ENCODE peak calls at places on chromosomes 7 and 10, in six cellular contexts. One of them, this sample, is unnamed.

GRCh38 chr7:54080971-54081370 is 461.2 kb upstream of the VSTM2A start:
- DNase-seq in cardiac muscle cell: no peak
- DNase-seq in IMR-90: no peak
- DNase-seq in stomach: no peak
- DNase-seq in adrenal gland: no peak
- DNase-seq in heart right ventricle: no peak
- DNase-seq in this sample: no peak

GRCh38 chr7:42175834-42176745 is 60.9 kb downstream of the GLI3 start:
- DNase-seq in cardiac muscle cell: no peak
- DNase-seq in IMR-90: no peak
- DNase-seq in stomach: no peak
- DNase-seq in adrenal gland: no peak
- DNase-seq in heart right ventricle: no peak
- DNase-seq in this sample: no peak

GRCh38 chr7:150755473-150756099 is 18.4 kb downstream of the GIMAP5 start:
- DNase-seq in cardiac muscle cell: no peak
- DNase-seq in IMR-90: no peak
- DNase-seq in stomach: no peak
- DNase-seq in adrenal gland: no peak
- DNase-seq in heart right ventricle: peak; percentile 60
- DNase-seq in this sample: no peak

GRCh38 chr7:129493555-129493954 is 8.8 kb upstream of the SMKR1 start:
- DNase-seq in cardiac muscle cell: no peak
- DNase-seq in IMR-90: peak; percentile 33
- DNase-seq in stomach: no peak
- DNase-seq in adrenal gland: no peak
- DNase-seq in heart right ventricle: no peak
- DNase-seq in this sample: no peak

GRCh38 chr7:601573-602340 is 82.1 kb upstream of the PDGFA start:
- DNase-seq in cardiac muscle cell: no peak
- DNase-seq in IMR-90: peak; percentile 19
- DNase-seq in stomach: peak; percentile 49
- DNase-seq in adrenal gland: peak; percentile 36
- DNase-seq in heart right ventricle: peak; percentile 66
- DNase-seq in this sample: peak; percentile 85

GRCh38 chr7:35004531-35005096 is 32.7 kb downstream of the DPY19L1 start:
- DNase-seq in cardiac muscle cell: no peak
- DNase-seq in IMR-90: peak; percentile 35
- DNase-seq in stomach: no peak
- DNase-seq in adrenal gland: no peak
- DNase-seq in heart right ventricle: no peak
- DNase-seq in this sample: no peak

GRCh38 chr10:14450041-14450491 is 119.3 kb upstream of the FRMD4A start:
- DNase-seq in cardiac muscle cell: peak; percentile 76
- DNase-seq in IMR-90: peak; percentile 65
- DNase-seq in stomach: peak; percentile 30
- DNase-seq in adrenal gland: peak; percentile 61
- DNase-seq in heart right ventricle: peak; percentile 36
- DNase-seq in this sample: no peak

GRCh38 chr7:13833872-13834271 is 155.6 kb downstream of the ETV1 start:
- DNase-seq in cardiac muscle cell: no peak
- DNase-seq in IMR-90: no peak
- DNase-seq in stomach: no peak
- DNase-seq in adrenal gland: no peak
- DNase-seq in heart right ventricle: no peak
- DNase-seq in this sample: no peak

GRCh38 chr10:27451054-27451453 is 53.0 kb upstream of the RAB18 start:
- DNase-seq in cardiac muscle cell: no peak
- DNase-seq in IMR-90: no peak
- DNase-seq in stomach: no peak
- DNase-seq in adrenal gland: no peak
- DNase-seq in heart right ventricle: no peak
- DNase-seq in this sample: no peak

GRCh38 chr7:99031496-99031895 is 112.4 kb downstream of the SMURF1 start:
- DNase-seq in cardiac muscle cell: no peak
- DNase-seq in IMR-90: no peak
- DNase-seq in stomach: no peak
- DNase-seq in adrenal gland: peak; percentile 11
- DNase-seq in heart right ventricle: no peak
- DNase-seq in this sample: no peak

GRCh38 chr7:112596260-112596659 is 115.5 kb downstream of the LSMEM1 start:
- DNase-seq in cardiac muscle cell: no peak
- DNase-seq in IMR-90: no peak
- DNase-seq in stomach: no peak
- DNase-seq in adrenal gland: no peak
- DNase-seq in heart right ventricle: no peak
- DNase-seq in this sample: no peak

GRCh38 chr7:43756368-43757072 is 2.0 kb upstream of the BLVRA start:
- DNase-seq in cardiac muscle cell: no peak
- DNase-seq in IMR-90: peak; percentile 85
- DNase-seq in stomach: no peak
- DNase-seq in adrenal gland: no peak
- DNase-seq in heart right ventricle: no peak
- DNase-seq in this sample: no peak

GRCh38 chr7:79420464-79420863 is 33.0 kb downstream of the MAGI2 start:
- DNase-seq in cardiac muscle cell: no peak
- DNase-seq in IMR-90: peak; percentile 98
- DNase-seq in stomach: no peak
- DNase-seq in adrenal gland: peak; percentile 30
- DNase-seq in heart right ventricle: no peak
- DNase-seq in this sample: no peak

GRCh38 chr7:157010588-157011332 is at the start of gene MNX1:
- DNase-seq in cardiac muscle cell: peak; percentile 93
- DNase-seq in IMR-90: no peak
- DNase-seq in stomach: peak; percentile 91
- DNase-seq in adrenal gland: peak; percentile 41
- DNase-seq in heart right ventricle: no peak
- DNase-seq in this sample: peak; percentile 92

GRCh38 chr10:17006631-17007161 is 122.9 kb downstream of the CUBN start:
- DNase-seq in cardiac muscle cell: no peak
- DNase-seq in IMR-90: peak; percentile 59
- DNase-seq in stomach: no peak
- DNase-seq in adrenal gland: peak; percentile 58
- DNase-seq in heart right ventricle: peak; percentile 76
- DNase-seq in this sample: no peak

GRCh38 chr10:114403545-114404161 is 649 bp downstream of the AFAP1L2 start:
- DNase-seq in cardiac muscle cell: peak; percentile 39
- DNase-seq in IMR-90: no peak
- DNase-seq in stomach: no peak
- DNase-seq in adrenal gland: no peak
- DNase-seq in heart right ventricle: no peak
- DNase-seq in this sample: no peak

GRCh38 chr7:121081327-121081936 is 92.9 kb downstream of the CPED1 start:
- DNase-seq in cardiac muscle cell: peak; percentile 63
- DNase-seq in IMR-90: peak; percentile 85
- DNase-seq in stomach: no peak
- DNase-seq in adrenal gland: no peak
- DNase-seq in heart right ventricle: no peak
- DNase-seq in this sample: no peak

GRCh38 chr10:69333205-69333604 is 54.9 kb downstream of the HK1 start:
- DNase-seq in cardiac muscle cell: peak; percentile 83
- DNase-seq in IMR-90: no peak
- DNase-seq in stomach: peak; percentile 84
- DNase-seq in adrenal gland: no peak
- DNase-seq in heart right ventricle: peak; percentile 54
- DNase-seq in this sample: peak; percentile 78

GRCh38 chr10:24556746-24557742 is 166.6 kb downstream of the ARHGAP21 start:
- DNase-seq in cardiac muscle cell: peak; percentile 72
- DNase-seq in IMR-90: peak; percentile 79
- DNase-seq in stomach: no peak
- DNase-seq in adrenal gland: no peak
- DNase-seq in heart right ventricle: peak; percentile 32
- DNase-seq in this sample: no peak

GRCh38 chr10:59064116-59064707 is 112.2 kb upstream of the PHYHIPL start:
- DNase-seq in cardiac muscle cell: no peak
- DNase-seq in IMR-90: no peak
- DNase-seq in stomach: no peak
- DNase-seq in adrenal gland: no peak
- DNase-seq in heart right ventricle: no peak
- DNase-seq in this sample: no peak

GRCh38 chr10:131758062-131758941 is 142.5 kb upstream of the PPP2R2D start:
- DNase-seq in cardiac muscle cell: no peak
- DNase-seq in IMR-90: no peak
- DNase-seq in stomach: no peak
- DNase-seq in adrenal gland: no peak
- DNase-seq in heart right ventricle: no peak
- DNase-seq in this sample: no peak

GRCh38 chr7:143345428-143345900 is 17.0 kb downstream of the FAM131B start:
- DNase-seq in cardiac muscle cell: peak; percentile 72
- DNase-seq in IMR-90: peak; percentile 32
- DNase-seq in stomach: peak; percentile 68
- DNase-seq in adrenal gland: no peak
- DNase-seq in heart right ventricle: no peak
- DNase-seq in this sample: peak; percentile 76

GRCh38 chr10:127743205-127743604 is 6.2 kb downstream of the FOXI2 start:
- DNase-seq in cardiac muscle cell: no peak
- DNase-seq in IMR-90: no peak
- DNase-seq in stomach: no peak
- DNase-seq in adrenal gland: no peak
- DNase-seq in heart right ventricle: no peak
- DNase-seq in this sample: no peak

GRCh38 chr7:55463863-55464262 is 98.7 kb downstream of the LANCL2 start:
- DNase-seq in cardiac muscle cell: no peak
- DNase-seq in IMR-90: no peak
- DNase-seq in stomach: peak; percentile 14
- DNase-seq in adrenal gland: no peak
- DNase-seq in heart right ventricle: no peak
- DNase-seq in this sample: peak; percentile 8

GRCh38 chr10:62095341-62096071 is 173.1 kb downstream of the RTKN2 start:
- DNase-seq in cardiac muscle cell: no peak
- DNase-seq in IMR-90: peak; percentile 69
- DNase-seq in stomach: no peak
- DNase-seq in adrenal gland: no peak
- DNase-seq in heart right ventricle: no peak
- DNase-seq in this sample: no peak

GRCh38 chr10:71604324-71605018 is 115.1 kb downstream of the C10orf105 start:
- DNase-seq in cardiac muscle cell: no peak
- DNase-seq in IMR-90: no peak
- DNase-seq in stomach: peak; percentile 44
- DNase-seq in adrenal gland: no peak
- DNase-seq in heart right ventricle: no peak
- DNase-seq in this sample: no peak

GRCh38 chr10:48466611-48467240 is 138.1 kb downstream of the ARHGAP22 start:
- DNase-seq in cardiac muscle cell: peak; percentile 60
- DNase-seq in IMR-90: no peak
- DNase-seq in stomach: peak; percentile 20
- DNase-seq in adrenal gland: no peak
- DNase-seq in heart right ventricle: no peak
- DNase-seq in this sample: peak; percentile 47

GRCh38 chr10:117546630-117547300 is 4.2 kb downstream of the EMX2 start:
- DNase-seq in cardiac muscle cell: no peak
- DNase-seq in IMR-90: no peak
- DNase-seq in stomach: no peak
- DNase-seq in adrenal gland: no peak
- DNase-seq in heart right ventricle: no peak
- DNase-seq in this sample: no peak

GRCh38 chr10:95414844-95415545 is 124.2 kb upstream of the PDLIM1 start:
- DNase-seq in cardiac muscle cell: no peak
- DNase-seq in IMR-90: no peak
- DNase-seq in stomach: no peak
- DNase-seq in adrenal gland: no peak
- DNase-seq in heart right ventricle: peak; percentile 74
- DNase-seq in this sample: no peak

GRCh38 chr7:143248781-143249354 is 14.4 kb upstream of the GSTK1 start:
- DNase-seq in cardiac muscle cell: no peak
- DNase-seq in IMR-90: no peak
- DNase-seq in stomach: no peak
- DNase-seq in adrenal gland: no peak
- DNase-seq in heart right ventricle: no peak
- DNase-seq in this sample: no peak

GRCh38 chr10:13613519-13613918 is 26.8 kb downstream of the PRPF18 start:
- DNase-seq in cardiac muscle cell: peak; percentile 20
- DNase-seq in IMR-90: peak; percentile 68
- DNase-seq in stomach: no peak
- DNase-seq in adrenal gland: no peak
- DNase-seq in heart right ventricle: no peak
- DNase-seq in this sample: no peak

GRCh38 chr10:99993994-99994689 is 15.6 kb downstream of the DNMBP start:
- DNase-seq in cardiac muscle cell: no peak
- DNase-seq in IMR-90: peak; percentile 95
- DNase-seq in stomach: peak; percentile 44
- DNase-seq in adrenal gland: peak; percentile 63
- DNase-seq in heart right ventricle: peak; percentile 60
- DNase-seq in this sample: peak; percentile 65

GRCh38 chr10:107409517-107409916 is 245.0 kb upstream of the SORCS1 start:
- DNase-seq in cardiac muscle cell: peak; percentile 38
- DNase-seq in IMR-90: peak; percentile 0
- DNase-seq in stomach: no peak
- DNase-seq in adrenal gland: no peak
- DNase-seq in heart right ventricle: no peak
- DNase-seq in this sample: no peak

GRCh38 chr10:5038703-5039102 is 35.0 kb upstream of the AKR1C2 start:
- DNase-seq in cardiac muscle cell: no peak
- DNase-seq in IMR-90: no peak
- DNase-seq in stomach: no peak
- DNase-seq in adrenal gland: no peak
- DNase-seq in heart right ventricle: no peak
- DNase-seq in this sample: no peak

GRCh38 chr7:101391991-101392390 is 29.3 kb downstream of the COL26A1 start:
- DNase-seq in cardiac muscle cell: no peak
- DNase-seq in IMR-90: no peak
- DNase-seq in stomach: no peak
- DNase-seq in adrenal gland: no peak
- DNase-seq in heart right ventricle: no peak
- DNase-seq in this sample: no peak
- H3K27ac ChIP-seq in cardiac muscle cell: no peak overlapping the region
- H3K27ac ChIP-seq in IMR-90: no peak overlapping the region
- H3K27ac ChIP-seq in stomach: no peak overlapping the region
- H3K27ac ChIP-seq in adrenal gland: no peak overlapping the region
- H3K27ac ChIP-seq in heart right ventricle: no peak overlapping the region
- H3K27ac ChIP-seq in this sample: no peak overlapping the region

GRCh38 chr7:18037609-18038008 is 10.0 kb upstream of the PRPS1L1 start:
- DNase-seq in cardiac muscle cell: no peak
- DNase-seq in IMR-90: no peak
- DNase-seq in stomach: no peak
- DNase-seq in adrenal gland: no peak
- DNase-seq in heart right ventricle: no peak
- DNase-seq in this sample: no peak
- H3K36me3 ChIP-seq in cardiac muscle cell: no peaks in the 10 kb centered on the region
- H3K36me3 ChIP-seq in IMR-90: no peaks in the 10 kb centered on the region
- H3K36me3 ChIP-seq in stomach: no peaks in the 10 kb centered on the region
- H3K36me3 ChIP-seq in adrenal gland: no peaks in the 10 kb centered on the region
- H3K36me3 ChIP-seq in heart right ventricle: no peaks in the 10 kb centered on the region
- H3K36me3 ChIP-seq in this sample: no peaks in the 10 kb centered on the region

GRCh38 chr7:46695045-46695708 is 774.1 kb upstream of the IGFBP3 start:
- DNase-seq in cardiac muscle cell: no peak
- DNase-seq in IMR-90: no peak
- DNase-seq in stomach: peak; percentile 71
- DNase-seq in adrenal gland: no peak
- DNase-seq in heart right ventricle: no peak
- DNase-seq in this sample: no peak
- TF ChIP-seq CTCF in cardiac muscle cell: no peak
- TF ChIP-seq CTCF in IMR-90: peak; percentile 34
- TF ChIP-seq CTCF in stomach: no peak
- TF ChIP-seq CTCF in adrenal gland: no peak
- TF ChIP-seq CTCF in heart right ventricle: no peak
- TF ChIP-seq CTCF in this sample: no peak

GRCh38 chr10:91630592-91630991 is 2.3 kb downstream of the PPP1R3C start:
- DNase-seq in cardiac muscle cell: no peak
- DNase-seq in IMR-90: no peak
- DNase-seq in stomach: no peak
- DNase-seq in adrenal gland: no peak
- DNase-seq in heart right ventricle: no peak
- DNase-seq in this sample: no peak
- H3K27ac ChIP-seq in cardiac muscle cell: peak overlapping the region; percentile 55
- H3K27ac ChIP-seq in IMR-90: no peak overlapping the region
- H3K27ac ChIP-seq in stomach: peak overlapping the region; percentile 52
- H3K27ac ChIP-seq in adrenal gland: no peak overlapping the region
- H3K27ac ChIP-seq in heart right ventricle: no peak overlapping the region
- H3K27ac ChIP-seq in this sample: no peak overlapping the region

GRCh38 chr7:137898839-137899681 is 52.3 kb upstream of the DGKI start:
- DNase-seq in cardiac muscle cell: peak; percentile 84
- DNase-seq in IMR-90: peak; percentile 66
- DNase-seq in stomach: peak; percentile 83
- DNase-seq in adrenal gland: peak; percentile 70
- DNase-seq in heart right ventricle: peak; percentile 83
- DNase-seq in this sample: peak; percentile 87
- H3K36me3 ChIP-seq in cardiac muscle cell: peaks cover 29% of the 10 kb centered on the region
- H3K36me3 ChIP-seq in IMR-90: peaks cover 45% of the 10 kb centered on the region
- H3K36me3 ChIP-seq in stomach: peaks cover 83% of the 10 kb centered on the region
- H3K36me3 ChIP-seq in adrenal gland: no peaks in the 10 kb centered on the region
- H3K36me3 ChIP-seq in heart right ventricle: peaks cover 93% of the 10 kb centered on the region
- H3K36me3 ChIP-seq in this sample: peaks cover 82% of the 10 kb centered on the region